ENCODE peak calls at places on chromosomes 5 and 9, in nine cellular contexts. H, K, D, A, W, U, E, G and Q are unnamed samples.

GRCh38 chr5:52560366-52560765 is 227.3 kb upstream of the ITGA1 start:
- DNase-seq in D (peak; percentile 46), E (peak; percentile 23), K (no peak), G (no peak), A (no peak), W (no peak), H (no peak), U (no peak), Q (no peak)

GRCh38 chr5:125746936-125747335 is 676.3 kb upstream of the GRAMD2B start:
- DNase-seq in D (peak; percentile 63), W (no peak), K (no peak), U (no peak), H (no peak), E (no peak), G (no peak), A (no peak), Q (no peak)

GRCh38 chr5:120624021-120624563 is 160.0 kb downstream of the PRR16 start:
- DNase-seq in D (peak; percentile 47), W (no peak), G (no peak), E (peak; percentile 80), A (no peak), U (peak; percentile 76), K (no peak), H (no peak), Q (no peak)

GRCh38 chr5:130222638-130223037 is 318.4 kb downstream of the CHSY3 start:
- DNase-seq in G (no peak), K (no peak), H (no peak), E (peak; percentile 80), D (no peak), U (peak; percentile 59), W (no peak), A (no peak), Q (no peak)

GRCh38 chr5:74974451-74975089 is 77.8 kb downstream of the GCNT4 start:
- DNase-seq in U (no peak), D (no peak), K (no peak), H (no peak), G (no peak), E (no peak), A (no peak), W (no peak), Q (no peak)

GRCh38 chr9:128091144-128091543 is 23.1 kb downstream of the SLC25A25 start:
- DNase-seq in K (no peak), E (peak; percentile 90), D (no peak), W (no peak), A (no peak), U (peak; percentile 94), G (no peak), H (peak; percentile 90), Q (no peak)

GRCh38 chr9:33289501-33289900 is 815 bp upstream of the NFX1 start:
- DNase-seq in K (no peak), G (no peak), E (peak; percentile 19), U (peak; percentile 29), A (no peak), W (no peak), D (no peak), H (no peak), Q (no peak)

GRCh38 chr5:31469886-31470285 is 62.0 kb downstream of the DROSHA start:
- DNase-seq in E (peak; percentile 34), H (no peak), D (no peak), W (no peak), U (no peak), G (no peak), K (no peak), A (no peak), Q (no peak)

GRCh38 chr9:96460877-96461276 is 10.9 kb downstream of the HABP4 start:
- DNase-seq in E (peak; percentile 59), K (no peak), U (peak; percentile 59), A (no peak), D (no peak), G (no peak), W (no peak), H (peak; percentile 66), Q (no peak)

GRCh38 chr9:125470767-125471580 is 209.3 kb downstream of the GAPVD1 start:
- DNase-seq in U (no peak), E (no peak), G (no peak), D (no peak), H (no peak), W (no peak), K (no peak), A (no peak), Q (no peak)

GRCh38 chr5:4544049-4544675 is 596.0 kb upstream of the ADAMTS16 start:
- DNase-seq in A (no peak), G (no peak), D (no peak), W (no peak), U (no peak), E (no peak), H (no peak), K (no peak), Q (no peak)

GRCh38 chr5:75040973-75041372 is 11.4 kb downstream of the GCNT4 start:
- DNase-seq in D (no peak), G (no peak), W (no peak), K (no peak), E (peak; percentile 68), A (no peak), H (peak; percentile 41), U (peak; percentile 79), Q (no peak)

GRCh38 chr9:129437626-129438323 is 183.1 kb downstream of the C9orf50 start:
- DNase-seq in D (no peak), U (no peak), E (no peak), H (no peak), W (no peak), K (no peak), G (no peak), A (no peak), Q (no peak)

GRCh38 chr5:172666251-172666650 is 25.2 kb downstream of the NEURL1B start:
- DNase-seq in A (peak; percentile 30), D (no peak), K (no peak), W (no peak), G (no peak), H (no peak), E (no peak), U (peak; percentile 47), Q (no peak)

GRCh38 chr5:73312146-73312871 is 136.3 kb downstream of the FOXD1 start:
- DNase-seq in H (peak; percentile 72), E (peak; percentile 98), A (no peak), W (no peak), G (no peak), K (no peak), D (peak; percentile 36), U (peak; percentile 80), Q (no peak)

GRCh38 chr9:85142461-85143401 is 473.2 kb downstream of the NTRK2 start:
- DNase-seq in A (no peak), W (no peak), H (no peak), D (peak; percentile 55), K (no peak), G (no peak), E (no peak), U (peak; percentile 40), Q (peak; percentile 34)

GRCh38 chr9:87512321-87512720 is 14.7 kb downstream of the DAPK1 start:
- DNase-seq in H (no peak), W (no peak), D (no peak), K (no peak), A (no peak), U (no peak), G (no peak), E (no peak), Q (no peak)

GRCh38 chr5:142770650-142771609 is 753 bp downstream of the ARHGAP26 start:
- DNase-seq in D (peak; percentile 50), W (peak; percentile 46), U (peak; percentile 43), G (peak; percentile 37), K (peak; percentile 51), H (no peak), E (peak; percentile 32), A (peak; percentile 50), Q (peak; percentile 40)

GRCh38 chr5:93829346-93829745 is 87.9 kb upstream of the POU5F2 start:
- DNase-seq in W (no peak), E (no peak), A (no peak), H (no peak), D (no peak), U (no peak), K (no peak), G (no peak), Q (no peak)

GRCh38 chr5:93830893-93831292 is 89.5 kb upstream of the POU5F2 start:
- DNase-seq in H (no peak), U (no peak), G (no peak), D (no peak), A (no peak), W (no peak), E (no peak), K (no peak), Q (no peak)

DNA sequence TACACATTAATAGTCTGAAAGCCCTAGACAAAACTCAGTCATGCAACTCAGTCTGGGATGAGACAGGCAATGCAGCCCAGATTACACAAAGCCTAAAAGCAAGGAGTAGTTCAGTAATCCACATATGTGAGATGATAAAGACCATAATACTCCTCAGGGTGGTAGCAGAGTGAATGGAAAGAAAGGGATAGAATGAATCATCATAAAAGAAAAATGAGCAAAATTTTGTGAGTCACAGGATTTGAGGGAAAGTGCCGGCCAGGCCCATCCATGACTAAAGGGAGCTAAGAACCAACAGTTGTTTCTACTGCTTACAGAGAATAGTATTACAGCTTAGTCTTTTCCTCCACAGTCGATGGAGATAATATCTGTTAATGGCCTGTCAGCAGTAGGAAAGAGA is 90.0 kb upstream of the POU5F2 start:
- DNase-seq in H (peak; percentile 78), U (peak; percentile 66), A (no peak), E (peak; percentile 77), G (no peak), K (no peak), D (no peak), W (no peak), Q (no peak)
- TF ChIP-seq CTCF in H (no peak), U (no peak), A (no peak), E (no peak), G (no peak), K (no peak), D (no peak), W (no peak), Q (no peak)

GRCh38 chr9:81664638-81665513 is 24.5 kb downstream of the TLE1 start:
- DNase-seq in D (no peak), W (no peak), K (no peak), A (no peak), H (no peak), E (no peak), G (no peak), U (no peak), Q (no peak)
- TF ChIP-seq CTCF in D (no peak), W (no peak), K (no peak), A (no peak), H (no peak), E (no peak), G (no peak), U (no peak), Q (no peak)

DNA sequence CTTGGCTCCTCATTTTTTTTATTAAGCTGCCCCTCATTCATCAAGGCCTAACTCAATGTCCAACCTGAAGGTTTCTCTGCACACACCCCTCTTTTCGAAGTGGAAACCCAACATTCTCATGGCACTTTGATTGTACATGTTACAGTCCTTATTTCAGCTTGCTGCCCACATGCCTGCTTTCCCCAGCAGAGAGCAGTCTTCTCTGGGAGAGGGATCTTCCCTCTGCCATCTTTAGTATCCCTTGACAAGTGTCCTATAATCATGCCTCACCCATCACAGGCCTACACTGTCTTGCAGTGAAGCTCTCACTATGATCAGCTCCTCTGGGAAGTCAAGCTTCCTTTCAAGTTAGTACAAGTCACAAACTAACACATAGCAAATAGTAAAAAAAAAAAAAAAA is 175.1 kb downstream of the ACER2 start:
- DNase-seq in A (no peak), E (no peak), H (no peak), D (no peak), W (no peak), U (no peak), G (no peak), K (no peak), Q (no peak)
- TF ChIP-seq CTCF in A (no peak), E (no peak), H (no peak), D (no peak), W (no peak), U (no peak), G (no peak), K (no peak), Q (no peak)

GRCh38 chr5:32471784-32472183 is 27.2 kb upstream of the ZFR start:
- DNase-seq in D (no peak), H (no peak), K (no peak), W (no peak), G (no peak), U (peak; percentile 9), A (no peak), E (no peak), Q (no peak)
- TF ChIP-seq CTCF in D (no peak), H (no peak), K (no peak), W (no peak), G (no peak), U (no peak), A (no peak), E (no peak), Q (peak; percentile 6)